ENCODE peak calls at places on chromosome 10, in five cellular contexts. H is activated B cell treated with CpG ODN at 0.5 μM for 24 hours, U is transverse colon, S is endothelial cell, A is foreskin keratinocyte. E is an unnamed sample.
A peak's percentile ranks its signal among the peaks of the same experiment; 100 is the strongest.

GRCh38 chr10:79052311-79053080 is 16.3 kb upstream of the ZMIZ1 start:
- DNase-seq in H (no peak), S (peak; percentile 47), A (no peak), U (no peak), E (no peak)

GRCh38 chr10:72044417-72045041 is 43.8 kb downstream of the SPOCK2 start:
- DNase-seq in A (peak; percentile 66), H (no peak), S (peak; percentile 22), U (no peak), E (peak; percentile 71)

GRCh38 chr10:72353028-72353962 is 1.4 kb downstream of the DNAJB12 start:
- DNase-seq in A (peak; percentile 32), S (no peak), U (no peak), H (no peak), E (peak; percentile 23)

GRCh38 chr10:84424731-84425165 is 96.4 kb downstream of the CCSER2 start:
- DNase-seq in A (peak; percentile 93), U (peak; percentile 82), S (peak; percentile 32), H (no peak), E (peak; percentile 95)

GRCh38 chr10:119377431-119377830 is 165.1 kb downstream of the RGS10 start:
- DNase-seq in U (no peak), H (no peak), A (no peak), S (no peak), E (no peak)

GRCh38 chr10:71336632-71337031 is 17.6 kb downstream of the SLC29A3 start:
- DNase-seq in H (no peak), U (no peak), S (no peak), A (no peak), E (no peak)

GRCh38 chr10:132477398-132478340 is 59.9 kb upstream of the INPP5A start:
- DNase-seq in H (no peak), A (no peak), S (no peak), U (peak; percentile 2), E (no peak)

GRCh38 chr10:50310560-50311174 is 59.4 kb upstream of the ASAH2 start:
- DNase-seq in U (peak; percentile 18), A (no peak), S (peak; percentile 54), H (no peak), E (no peak)

GRCh38 chr10:100748251-100749058 is 3.1 kb downstream of the PAX2 start:
- DNase-seq in A (no peak), S (no peak), U (no peak), H (no peak), E (no peak)

GRCh38 chr10:99894613-99895012 is 112.2 kb downstream of the ABCC2 start:
- DNase-seq in A (no peak), S (no peak), U (no peak), H (no peak), E (no peak)

GRCh38 chr10:46560381-46560780 is 3.9 kb upstream of the GPRIN2 start:
- DNase-seq in U (peak; percentile 6), A (no peak), S (peak; percentile 6), H (no peak), E (no peak)

GRCh38 chr10:115092258-115092554 is 959 bp upstream of the ATRNL1 start:
- DNase-seq in U (no peak), S (no peak), A (no peak), H (no peak), E (no peak)

GRCh38 chr10:115094605-115095004 is 1.4 kb downstream of the ATRNL1 start:
- DNase-seq in A (no peak), U (no peak), H (no peak), S (no peak), E (no peak)

GRCh38 chr10:115092555-115093285 is 445 bp upstream of the ATRNL1 start:
- DNase-seq in S (peak; percentile 38), H (peak; percentile 60), A (peak; percentile 4), U (peak; percentile 14), E (peak; percentile 5)

GRCh38 chr10:115093286-115093775 is at the start of gene ATRNL1:
- DNase-seq in S (peak; percentile 55), H (no peak), A (peak; percentile 3), U (peak; percentile 8), E (peak; percentile 7)

GRCh38 chr10:115093776-115094361 is 704 bp downstream of the ATRNL1 start:
- DNase-seq in H (peak; percentile 28), U (peak; percentile 13), A (peak; percentile 3), S (no peak), E (peak; percentile 2)
- TF ChIP-seq CTCF in H (no peak), U (no peak), A (peak; percentile 50), S (no peak), E (no peak)

GRCh38 chr10:86344714-86345161 is 21.9 kb downstream of the GRID1 start:
- DNase-seq in A (no peak), U (no peak), S (no peak), H (peak; percentile 7), E (no peak)
- TF ChIP-seq CTCF in A (no peak), U (no peak), S (no peak), H (no peak), E (no peak)

GRCh38 chr10:13485623-13486022 is 43.2 kb downstream of the BEND7 start:
- DNase-seq in U (no peak), H (no peak), A (no peak), S (no peak), E (no peak)
- TF ChIP-seq CTCF in U (peak; percentile 16), H (no peak), A (peak; percentile 54), S (peak; percentile 68), E (peak; percentile 31)

DNA sequence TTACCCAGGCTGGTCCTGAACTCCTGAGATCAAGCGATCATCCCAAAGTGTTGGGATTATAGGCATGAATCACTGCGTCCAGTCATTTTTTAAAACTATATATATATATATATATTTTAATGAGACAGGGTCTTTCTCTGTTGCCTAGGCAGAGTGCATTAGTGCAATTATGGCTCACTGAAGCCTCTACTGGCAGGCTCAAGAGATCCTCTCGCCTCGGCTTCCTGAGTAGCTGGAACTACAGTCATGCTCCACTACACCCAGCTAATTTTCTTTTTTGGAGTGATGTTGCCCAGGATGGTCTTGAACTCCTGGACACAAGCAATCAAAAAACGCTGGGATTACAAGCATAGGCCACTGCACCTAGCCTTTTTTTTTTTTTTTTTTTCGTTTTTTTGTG is 55.3 kb upstream of the KAT6B start:
- DNase-seq in S (no peak), U (no peak), H (no peak), A (no peak), E (no peak)
- TF ChIP-seq CTCF in S (no peak), U (no peak), H (no peak), A (no peak), E (no peak)

DNA sequence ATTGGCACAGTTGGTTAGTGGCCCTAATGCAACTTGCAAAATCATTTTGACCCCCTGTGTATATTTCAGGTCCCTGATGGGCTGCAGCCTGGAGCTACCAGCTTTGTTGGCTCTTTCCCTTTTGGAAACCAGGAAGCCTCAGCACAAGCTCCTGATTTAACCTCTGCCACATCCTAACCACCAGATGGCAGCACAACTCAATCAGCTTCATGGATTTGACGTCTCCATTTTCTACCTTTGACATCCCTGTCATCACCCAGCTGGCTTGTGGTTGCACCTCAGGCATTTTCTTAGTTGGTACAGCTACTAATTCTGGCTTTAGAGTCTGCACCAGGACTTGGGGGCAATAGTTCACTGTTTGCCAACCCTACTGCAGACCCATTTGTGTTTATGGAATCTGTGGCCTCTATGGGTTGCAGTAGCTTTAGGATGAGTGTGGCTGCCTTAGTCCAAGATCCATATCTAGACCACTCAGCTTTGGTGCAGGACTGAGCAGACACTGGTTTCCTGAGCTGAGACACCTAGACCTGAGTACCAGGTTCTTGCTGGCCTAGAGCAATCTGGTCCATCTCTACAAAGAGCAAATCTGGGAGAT is 456.2 kb downstream of the REEP3 start:
- DNase-seq in U (peak; percentile 23), H (no peak), A (peak; percentile 46), S (peak; percentile 60), E (peak; percentile 45)
- TF ChIP-seq CTCF in U (peak; percentile 52), H (no peak), A (peak; percentile 66), S (peak; percentile 41), E (peak; percentile 72)